ENCODE peak calls at places on chromosome 17, in four cellular contexts. J is WTC11, E is NCI-H2227 treated with DMSO at 0.1 percent for 48 hours, O is cerebellar cortex. R is an unnamed sample.

GRCh38 chr17:27376637-27377547 is 79.4 kb upstream of the KSR1 start:
- DNase-seq in J (no peak), E (no peak), O (no peak), R (no peak)

GRCh38 chr17:57355090-57355859 is 99.0 kb downstream of the MSI2 start:
- DNase-seq in J (no peak), E (no peak), O (no peak), R (no peak)

GRCh38 chr17:28227278-28228108 is 91.5 kb upstream of the TMEM97 start:
- DNase-seq in J (peak), E (peak), O (no peak), R (peak)

GRCh38 chr17:39164675-39165143 is 1.3 kb downstream of the ARL5C start:
- DNase-seq in J (peak), E (peak), O (peak), R (peak)

GRCh38 chr17:12022310-12022709 is 1.6 kb downstream of the MAP2K4 start:
- DNase-seq in J (no peak), E (no peak), O (no peak), R (no peak)

GRCh38 chr17:13490427-13490826 is 111.3 kb downstream of the HS3ST3A1 start:
- DNase-seq in J (no peak), E (no peak), O (no peak), R (no peak)

GRCh38 chr17:44219636-44220210 is at the start of gene UBTF:
- DNase-seq in J (peak), E (peak), O (peak), R (peak)

GRCh38 chr17:18158022-18158600 is 25.5 kb upstream of the ALKBH5 start:
- DNase-seq in J (peak), E (no peak), O (no peak), R (peak)

GRCh38 chr17:39244600-39245570 is 19.1 kb upstream of the STAC2 start:
- DNase-seq in J (peak), E (peak), O (peak), R (peak)

GRCh38 chr17:76585649-76586593 is at the start of gene ST6GALNAC2:
- DNase-seq in J (peak), E (no peak), O (no peak), R (no peak)

R was measured in cerebellum.